ENCODE peak calls at places on chromosomes 12 and 14, in seven cellular contexts. One of them, this sample, is unnamed. For H3K4me1, the result is how much of the 10 kb centered on the place peaks cover.

GRCh38 chr14:63727231-63727735 is 582 bp downstream of the SGPP1 start:
- DNase-seq in GM12878: no peak
- DNase-seq in prostate gland: peak
- DNase-seq in right lobe of liver: peak
- DNase-seq in sigmoid colon: peak
- DNase-seq in A549: peak
- DNase-seq in Peyer's patch: peak
- DNase-seq in this sample: no peak

GRCh38 chr12:62698701-62699101 is 232.1 kb downstream of the MON2 start:
- DNase-seq in GM12878: no peak
- DNase-seq in prostate gland: no peak
- DNase-seq in right lobe of liver: no peak
- DNase-seq in sigmoid colon: no peak
- DNase-seq in A549: no peak
- DNase-seq in Peyer's patch: no peak
- DNase-seq in this sample: no peak

GRCh38 chr12:10372534-10372931 is 17.3 kb downstream of the KLRK1 start:
- DNase-seq in GM12878: no peak
- DNase-seq in prostate gland: no peak
- DNase-seq in right lobe of liver: no peak
- DNase-seq in sigmoid colon: no peak
- DNase-seq in A549: no peak
- DNase-seq in Peyer's patch: no peak
- DNase-seq in this sample: no peak

GRCh38 chr14:104665663-104666522 is 23.5 kb upstream of the INF2 start:
- DNase-seq in GM12878: no peak
- DNase-seq in prostate gland: no peak
- DNase-seq in right lobe of liver: peak
- DNase-seq in sigmoid colon: peak
- DNase-seq in A549: peak
- DNase-seq in Peyer's patch: peak
- DNase-seq in this sample: no peak

GRCh38 chr12:48777501-48778400 is 11.1 kb downstream of the ADCY6 start:
- DNase-seq in GM12878: no peak
- DNase-seq in prostate gland: no peak
- DNase-seq in right lobe of liver: no peak
- DNase-seq in sigmoid colon: no peak
- DNase-seq in A549: no peak
- DNase-seq in Peyer's patch: no peak
- DNase-seq in this sample: no peak

GRCh38 chr12:100442403-100442802 is 31.3 kb upstream of the NR1H4 start:
- DNase-seq in GM12878: no peak
- DNase-seq in prostate gland: no peak
- DNase-seq in right lobe of liver: no peak
- DNase-seq in sigmoid colon: no peak
- DNase-seq in A549: no peak
- DNase-seq in Peyer's patch: no peak
- DNase-seq in this sample: no peak

GRCh38 chr12:108611884-108612415 is 14.1 kb upstream of the TMEM119 start:
- DNase-seq in GM12878: no peak
- DNase-seq in prostate gland: no peak
- DNase-seq in right lobe of liver: no peak
- DNase-seq in sigmoid colon: no peak
- DNase-seq in A549: peak
- DNase-seq in Peyer's patch: peak
- DNase-seq in this sample: no peak

GRCh38 chr14:40362856-40363255 is 930.6 kb upstream of the FBXO33 start:
- DNase-seq in GM12878: no peak
- DNase-seq in prostate gland: no peak
- DNase-seq in right lobe of liver: no peak
- DNase-seq in sigmoid colon: no peak
- DNase-seq in A549: no peak
- DNase-seq in Peyer's patch: no peak
- DNase-seq in this sample: no peak

GRCh38 chr12:74539765-74540526 is 2.3 kb downstream of the ATXN7L3B start:
- DNase-seq in GM12878: no peak
- DNase-seq in prostate gland: no peak
- DNase-seq in right lobe of liver: no peak
- DNase-seq in sigmoid colon: no peak
- DNase-seq in A549: no peak
- DNase-seq in Peyer's patch: no peak
- DNase-seq in this sample: no peak

GRCh38 chr12:120252071-120252906 is 13.2 kb downstream of the PXN start:
- DNase-seq in GM12878: no peak
- DNase-seq in prostate gland: no peak
- DNase-seq in right lobe of liver: no peak
- DNase-seq in sigmoid colon: no peak
- DNase-seq in A549: no peak
- DNase-seq in Peyer's patch: peak
- DNase-seq in this sample: no peak

GRCh38 chr14:106500571-106500970 is 974.2 kb downstream of the TMEM121 start:
- DNase-seq in GM12878: no peak
- DNase-seq in prostate gland: no peak
- DNase-seq in right lobe of liver: no peak
- DNase-seq in sigmoid colon: no peak
- DNase-seq in A549: no peak
- DNase-seq in Peyer's patch: no peak
- DNase-seq in this sample: no peak

GRCh38 chr14:103688441-103688840 is 26.8 kb downstream of the XRCC3 start:
- DNase-seq in GM12878: no peak
- DNase-seq in prostate gland: no peak
- DNase-seq in right lobe of liver: no peak
- DNase-seq in sigmoid colon: no peak
- DNase-seq in A549: no peak
- DNase-seq in Peyer's patch: no peak
- DNase-seq in this sample: no peak

GRCh38 chr12:90079811-90080210 is 371.2 kb upstream of the ATP2B1 start:
- DNase-seq in GM12878: no peak
- DNase-seq in prostate gland: no peak
- DNase-seq in right lobe of liver: no peak
- DNase-seq in sigmoid colon: no peak
- DNase-seq in A549: no peak
- DNase-seq in Peyer's patch: no peak
- DNase-seq in this sample: no peak

GRCh38 chr14:45251912-45252311 is 1.1 kb downstream of the MIS18BP1 start:
- DNase-seq in GM12878: peak
- DNase-seq in prostate gland: no peak
- DNase-seq in right lobe of liver: no peak
- DNase-seq in sigmoid colon: no peak
- DNase-seq in A549: no peak
- DNase-seq in Peyer's patch: no peak
- DNase-seq in this sample: no peak

GRCh38 chr14:61043506-61043905 is 62.5 kb downstream of the SLC38A6 start:
- DNase-seq in GM12878: no peak
- DNase-seq in prostate gland: no peak
- DNase-seq in right lobe of liver: no peak
- DNase-seq in sigmoid colon: no peak
- DNase-seq in A549: no peak
- DNase-seq in Peyer's patch: no peak
- DNase-seq in this sample: no peak

GRCh38 chr12:128267246-128267622 is 264 bp downstream of the TMEM132C start:
- DNase-seq in GM12878: no peak
- DNase-seq in prostate gland: no peak
- DNase-seq in right lobe of liver: no peak
- DNase-seq in sigmoid colon: no peak
- DNase-seq in A549: no peak
- DNase-seq in Peyer's patch: no peak
- DNase-seq in this sample: no peak

GRCh38 chr14:63787995-63788946 is 60.4 kb upstream of the SGPP1 start:
- DNase-seq in GM12878: no peak
- DNase-seq in prostate gland: no peak
- DNase-seq in right lobe of liver: no peak
- DNase-seq in sigmoid colon: no peak
- DNase-seq in A549: no peak
- DNase-seq in Peyer's patch: no peak
- DNase-seq in this sample: no peak

GRCh38 chr12:115700896-115701465 is 576.5 kb downstream of the MED13L start:
- DNase-seq in GM12878: no peak
- DNase-seq in prostate gland: no peak
- DNase-seq in right lobe of liver: no peak
- DNase-seq in sigmoid colon: no peak
- DNase-seq in A549: no peak
- DNase-seq in Peyer's patch: no peak
- DNase-seq in this sample: no peak

GRCh38 chr14:65301862-65302539 is 110.5 kb upstream of the FUT8 start:
- DNase-seq in GM12878: peak
- DNase-seq in prostate gland: no peak
- DNase-seq in right lobe of liver: no peak
- DNase-seq in sigmoid colon: no peak
- DNase-seq in A549: no peak
- DNase-seq in Peyer's patch: peak
- DNase-seq in this sample: no peak
- H3K4me1 ChIP-seq in GM12878: half or more
- H3K4me1 ChIP-seq in prostate gland: under half
- H3K4me1 ChIP-seq in right lobe of liver: under half
- H3K4me1 ChIP-seq in sigmoid colon: under half
- H3K4me1 ChIP-seq in A549: under half
- H3K4me1 ChIP-seq in Peyer's patch: under half
- H3K4me1 ChIP-seq in this sample: under half

DNA sequence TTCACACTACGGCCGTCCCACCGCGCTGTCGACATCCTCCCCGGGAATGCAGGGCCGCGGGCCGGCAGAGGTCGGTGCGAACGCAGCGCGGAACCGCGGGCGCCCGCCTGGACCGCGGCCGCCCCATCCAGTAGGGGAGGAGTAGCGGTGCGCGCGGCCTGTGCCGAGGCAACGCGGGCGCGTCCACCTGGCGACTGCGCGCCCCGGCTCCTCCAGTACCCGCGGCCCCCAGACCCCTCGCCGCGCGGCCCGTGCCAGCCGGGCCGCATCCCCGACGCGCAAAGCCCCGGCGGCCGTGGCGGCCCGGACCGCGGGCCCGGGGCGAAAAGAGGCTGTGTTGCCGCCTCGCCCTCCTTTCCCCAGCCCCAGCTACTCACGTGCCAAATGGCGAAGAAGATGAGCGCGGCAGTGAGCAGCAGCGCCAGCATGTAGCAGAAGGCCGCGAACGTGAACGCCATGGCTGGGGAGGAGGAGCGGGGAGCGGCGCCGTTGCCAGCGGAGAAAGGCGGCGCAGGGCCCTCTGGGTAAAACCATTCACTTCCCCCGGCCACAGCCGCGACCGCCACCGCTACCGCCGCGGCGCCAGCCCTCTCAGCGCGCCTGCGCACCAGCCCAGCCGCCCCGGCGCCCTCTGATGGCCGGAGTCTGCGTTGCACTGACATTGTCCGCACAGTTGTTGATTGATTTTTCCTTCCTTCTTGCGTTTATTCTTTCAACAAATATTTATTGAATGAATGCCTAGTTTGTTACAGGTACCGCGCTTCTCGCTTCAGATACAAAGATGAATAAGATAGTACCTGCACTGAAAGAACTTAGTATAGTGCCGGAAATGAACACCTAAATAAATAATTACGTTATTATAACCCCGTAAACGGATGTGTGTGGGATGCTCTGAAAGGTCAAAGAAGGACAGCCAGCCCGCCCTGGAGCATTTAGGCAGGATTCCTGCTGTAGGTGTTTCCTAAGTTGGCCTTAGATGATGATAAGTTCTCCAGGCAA is at the start of gene CNIH1:
- DNase-seq in GM12878: peak
- DNase-seq in prostate gland: peak
- DNase-seq in right lobe of liver: peak
- DNase-seq in sigmoid colon: peak
- DNase-seq in A549: peak
- DNase-seq in Peyer's patch: peak
- DNase-seq in this sample: peak
- TF ChIP-seq POLR2A in GM12878: peak
- TF ChIP-seq POLR2A in prostate gland: peak
- TF ChIP-seq POLR2A in right lobe of liver: peak
- TF ChIP-seq POLR2A in sigmoid colon: no peak
- TF ChIP-seq POLR2A in A549: peak
- TF ChIP-seq POLR2A in Peyer's patch: peak
- TF ChIP-seq POLR2A in this sample: peak

GRCh38 chr12:15632708-15633107 is 156.5 kb downstream of the EPS8 start:
- DNase-seq in GM12878: no peak
- DNase-seq in prostate gland: no peak
- DNase-seq in right lobe of liver: no peak
- DNase-seq in sigmoid colon: no peak
- DNase-seq in A549: no peak
- DNase-seq in Peyer's patch: no peak
- DNase-seq in this sample: no peak

GRCh38 chr12:15633201-15633600 is 156.0 kb downstream of the EPS8 start:
- DNase-seq in GM12878: no peak
- DNase-seq in prostate gland: no peak
- DNase-seq in right lobe of liver: no peak
- DNase-seq in sigmoid colon: no peak
- DNase-seq in A549: no peak
- DNase-seq in Peyer's patch: no peak
- DNase-seq in this sample: no peak

GRCh38 chr12:15634010-15634676 is 155.0 kb downstream of the EPS8 start:
- DNase-seq in GM12878: no peak
- DNase-seq in prostate gland: no peak
- DNase-seq in right lobe of liver: no peak
- DNase-seq in sigmoid colon: no peak
- DNase-seq in A549: no peak
- DNase-seq in Peyer's patch: no peak
- DNase-seq in this sample: no peak

GRCh38 chr12:15636060-15636890 is 152.9 kb downstream of the EPS8 start:
- DNase-seq in GM12878: no peak
- DNase-seq in prostate gland: no peak
- DNase-seq in right lobe of liver: no peak
- DNase-seq in sigmoid colon: no peak
- DNase-seq in A549: no peak
- DNase-seq in Peyer's patch: no peak
- DNase-seq in this sample: no peak

DNA sequence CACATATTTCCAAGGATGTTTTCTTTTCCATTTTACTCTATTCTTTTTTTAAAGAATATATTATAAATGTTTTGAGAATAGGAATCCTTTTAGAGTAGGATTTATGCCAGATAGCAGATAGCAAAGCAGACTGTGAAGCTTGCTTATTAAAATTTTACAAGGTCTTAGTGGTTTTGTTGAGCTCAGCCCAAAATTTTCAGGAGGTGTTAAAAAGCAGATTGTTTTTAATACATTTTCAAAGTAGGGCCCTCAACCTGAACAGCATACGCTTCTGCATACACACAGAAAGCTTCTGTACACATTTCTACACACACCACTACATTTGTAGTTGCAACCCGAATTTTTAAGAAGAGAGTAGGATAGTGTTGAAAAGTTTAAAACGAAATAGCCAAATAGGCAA is 151.0 kb downstream of the EPS8 start:
- DNase-seq in GM12878: no peak
- DNase-seq in prostate gland: no peak
- DNase-seq in right lobe of liver: no peak
- DNase-seq in sigmoid colon: no peak
- DNase-seq in A549: no peak
- DNase-seq in Peyer's patch: no peak
- DNase-seq in this sample: no peak
- H3K4me1 ChIP-seq in GM12878: under half
- H3K4me1 ChIP-seq in prostate gland: under half
- H3K4me1 ChIP-seq in right lobe of liver: under half
- H3K4me1 ChIP-seq in sigmoid colon: under half
- H3K4me1 ChIP-seq in A549: under half
- H3K4me1 ChIP-seq in Peyer's patch: under half
- H3K4me1 ChIP-seq in this sample: under half

DNA sequence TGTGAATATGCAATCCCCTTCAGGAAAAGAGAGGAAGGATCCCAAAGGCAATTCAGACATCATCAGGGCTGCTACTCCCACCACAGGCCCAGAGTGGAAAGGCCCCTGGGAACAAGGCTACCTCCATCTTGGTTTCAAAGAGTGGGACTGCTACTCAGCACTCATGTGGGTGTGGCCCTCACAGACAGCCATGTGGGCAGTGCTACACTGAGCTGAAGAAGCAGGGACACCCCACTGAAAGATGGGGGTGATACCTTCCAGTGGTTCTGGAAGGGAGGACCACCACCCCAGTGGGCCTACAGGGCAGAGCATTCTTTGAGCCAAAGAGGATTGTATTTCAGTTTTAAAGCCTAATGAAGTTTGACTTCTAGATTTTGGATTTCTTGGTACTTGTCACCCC is 16.4 kb upstream of the LTA4H start:
- DNase-seq in GM12878: no peak
- DNase-seq in prostate gland: no peak
- DNase-seq in right lobe of liver: no peak
- DNase-seq in sigmoid colon: no peak
- DNase-seq in A549: no peak
- DNase-seq in Peyer's patch: no peak
- DNase-seq in this sample: no peak
- TF ChIP-seq POLR2A in GM12878: no peak
- TF ChIP-seq POLR2A in prostate gland: no peak
- TF ChIP-seq POLR2A in right lobe of liver: no peak
- TF ChIP-seq POLR2A in sigmoid colon: no peak
- TF ChIP-seq POLR2A in A549: no peak
- TF ChIP-seq POLR2A in Peyer's patch: no peak
- TF ChIP-seq POLR2A in this sample: no peak